ENCODE peak calls at places on chromosome 11, in six cellular contexts. B, Q, A, G, E and T are unnamed samples.

GRCh38 chr11:6237903-6238302 is 986 bp upstream of the CNGA4 start:
- DNase-seq in Q (no peak), E (no peak), B (no peak), A (no peak), G (no peak), T (no peak)

GRCh38 chr11:65793144-65793581 is 6.3 kb downstream of the OVOL1 start:
- DNase-seq in E (no peak), Q (no peak), A (no peak), B (no peak), G (no peak), T (no peak)

GRCh38 chr11:2664331-2664730 is 35.5 kb downstream of the KCNQ1OT1 start:
- DNase-seq in Q (no peak), B (no peak), A (peak; percentile 1), E (no peak), G (no peak), T (no peak)

GRCh38 chr11:62805991-62806441 is 776 bp upstream of the NXF1 start:
- DNase-seq in Q (no peak), B (peak; percentile 68), A (no peak), E (no peak), G (peak; percentile 28), T (no peak)

GRCh38 chr11:7511405-7511804 is 2.4 kb upstream of the PPFIBP2 start:
- DNase-seq in B (no peak), E (peak; percentile 55), A (no peak), G (no peak), Q (no peak), T (no peak)

GRCh38 chr11:12411806-12412727 is 34.7 kb downstream of the PARVA start:
- DNase-seq in Q (peak; percentile 86), E (no peak), G (peak; percentile 95), A (peak; percentile 59), B (no peak), T (peak; percentile 79)

GRCh38 chr11:47724041-47724729 is 9.0 kb upstream of the AGBL2 start:
- DNase-seq in G (peak; percentile 37), A (no peak), E (no peak), Q (peak; percentile 8), B (no peak), T (no peak)

GRCh38 chr11:124800226-124800929 is at the start of gene MSANTD2:
- DNase-seq in E (peak; percentile 85), Q (peak; percentile 81), A (peak; percentile 67), G (peak; percentile 83), B (peak; percentile 93), T (peak; percentile 76)